ENCODE peak calls at places on chromosomes 5 and 9, in eight cellular contexts. E is HFF-Myc, O is choroid plexus epithelial cell, Q is psoas muscle, A is AG10803, F is AG09319, V is hepatocyte, H is IMR-90. D is an unnamed sample.

GRCh38 chr9:1100945-1101344 is 50.8 kb downstream of the DMRT2 start:
- DNase-seq in O (peak), H (peak), Q (peak), A (peak), F (no peak), E (peak), V (no peak), D (no peak)

GRCh38 chr9:89428901-89429890 is 68.7 kb downstream of the SEMA4D start:
- DNase-seq in A (no peak), V (no peak), Q (peak), O (no peak), F (no peak), E (no peak), H (no peak), D (no peak)

GRCh38 chr9:463455-464125 is 248.9 kb downstream of the DOCK8 start:
- DNase-seq in Q (no peak), V (no peak), A (no peak), O (no peak), E (no peak), H (no peak), F (no peak), D (no peak)

GRCh38 chr9:91935805-91936204 is 14.2 kb downstream of the ROR2 start:
- DNase-seq in O (no peak), H (no peak), E (no peak), V (no peak), Q (no peak), F (no peak), A (no peak), D (no peak)

GRCh38 chr9:109264865-109265532 is 55.9 kb downstream of the EPB41L4B start:
- DNase-seq in E (no peak), O (no peak), Q (no peak), F (no peak), A (peak), V (no peak), H (no peak), D (no peak)

GRCh38 chr9:84266087-84266561 is 74.4 kb downstream of the SLC28A3 start:
- DNase-seq in O (no peak), F (no peak), A (no peak), E (no peak), V (peak), H (no peak), Q (no peak), D (no peak)

GRCh38 chr5:169265888-169266287 is 35.1 kb downstream of the SLIT3 start:
- DNase-seq in O (peak), H (peak), V (no peak), A (no peak), E (no peak), Q (no peak), F (no peak), D (no peak)

GRCh38 chr5:139845846-139846681 is 50.5 kb downstream of the PSD2 start:
- DNase-seq in F (no peak), Q (no peak), H (no peak), V (peak), O (no peak), E (no peak), A (no peak), D (no peak)

GRCh38 chr5:40799248-40799647 is 1.1 kb upstream of the PRKAA1 start:
- DNase-seq in V (no peak), A (peak), Q (no peak), F (no peak), E (no peak), H (peak), O (peak), D (no peak)

GRCh38 chr5:43772601-43773031 is 169.6 kb downstream of the NNT start:
- DNase-seq in H (peak), A (peak), Q (no peak), E (no peak), V (no peak), O (peak), F (peak), D (no peak)

GRCh38 chr9:108722396-108722795 is 133.4 kb downstream of the ACTL7B start:
- DNase-seq in E (no peak), A (peak), V (no peak), O (no peak), F (no peak), Q (peak), H (no peak), D (no peak)

GRCh38 chr9:89745601-89746376 is 141.0 kb downstream of the GADD45G start:
- DNase-seq in O (no peak), A (no peak), Q (no peak), E (no peak), V (no peak), F (no peak), H (no peak), D (no peak)

GRCh38 chr9:91395553-91396470 is 27.8 kb downstream of the NFIL3 start:
- DNase-seq in F (no peak), Q (no peak), H (peak), E (peak), O (peak), V (no peak), A (peak), D (no peak)

DNA sequence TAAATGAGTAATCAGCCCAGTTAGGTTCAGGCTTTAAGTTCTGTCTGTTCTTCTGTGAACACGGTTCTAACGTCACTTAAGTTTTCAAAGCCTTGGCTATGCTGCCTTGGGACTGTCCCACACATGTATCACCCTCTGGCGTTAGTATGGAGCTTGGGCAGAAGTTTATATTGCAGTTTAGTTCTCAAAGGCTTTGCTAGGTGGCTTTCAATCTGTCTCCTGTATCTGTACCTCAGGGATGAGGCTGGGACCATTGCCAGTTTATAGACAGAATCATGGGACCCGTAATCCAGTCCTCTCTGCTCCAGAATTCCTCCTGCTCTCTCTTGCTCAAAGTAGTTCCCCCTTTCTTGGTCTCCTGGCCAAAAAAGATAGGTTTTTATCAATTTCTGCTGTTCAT is 12.1 kb downstream of the C9orf40 start:
- DNase-seq in V (peak), H (peak), Q (no peak), F (no peak), E (no peak), A (no peak), O (no peak), D (no peak)
- TF ChIP-seq CTCF in V (peak), H (no peak), Q (no peak), F (no peak), E (no peak), A (no peak), O (no peak), D (no peak)

GRCh38 chr5:78562001-78562400 is 86.6 kb downstream of the LHFPL2 start:
- DNase-seq in E (no peak), O (no peak), V (no peak), F (no peak), H (no peak), Q (no peak), A (no peak), D (no peak)

GRCh38 chr5:78562719-78563330 is 85.7 kb downstream of the LHFPL2 start:
- DNase-seq in Q (no peak), V (no peak), A (no peak), F (no peak), E (no peak), O (no peak), H (no peak), D (no peak)

GRCh38 chr5:78560456-78560855 is 88.1 kb downstream of the LHFPL2 start:
- DNase-seq in F (no peak), Q (no peak), V (no peak), O (no peak), E (no peak), A (no peak), H (no peak), D (no peak)

GRCh38 chr5:78560000-78560399 is 88.6 kb downstream of the LHFPL2 start:
- DNase-seq in A (no peak), F (no peak), H (no peak), V (no peak), Q (no peak), E (no peak), O (no peak), D (no peak)

GRCh38 chr5:78561261-78561660 is 87.3 kb downstream of the LHFPL2 start:
- DNase-seq in E (no peak), V (no peak), O (no peak), F (no peak), H (no peak), Q (no peak), A (no peak), D (no peak)
- TF ChIP-seq CTCF in E (no peak), V (no peak), O (no peak), F (no peak), H (no peak), Q (no peak), A (no peak), D (no peak)

GRCh38 chr9:16386579-16387077 is 483.8 kb downstream of the BNC2 start:
- DNase-seq in F (no peak), A (no peak), O (no peak), V (no peak), H (no peak), Q (no peak), E (no peak), D (no peak)
- TF ChIP-seq CTCF in F (no peak), A (no peak), O (peak), V (no peak), H (no peak), Q (no peak), E (no peak), D (no peak)

GRCh38 chr9:132768932-132769894 is 98.9 kb downstream of the GTF3C4 start:
- DNase-seq in E (peak), A (peak), O (peak), Q (no peak), H (peak), F (no peak), V (peak), D (no peak)
- TF ChIP-seq CTCF in E (peak), A (peak), O (peak), Q (peak), H (peak), F (peak), V (peak), D (peak)

GRCh38 chr9:21141427-21141882 is at the start of gene IFNW1:
- DNase-seq in F (no peak), A (no peak), Q (no peak), H (no peak), O (no peak), E (peak), V (no peak), D (no peak)
- TF ChIP-seq CTCF in F (peak), A (peak), Q (no peak), H (no peak), O (peak), E (peak), V (no peak), D (no peak)

GRCh38 chr9:133396952-133397351 is 20.8 kb downstream of the STKLD1 start:
- DNase-seq in Q (no peak), H (no peak), F (no peak), E (no peak), V (no peak), A (no peak), O (peak), D (peak)
- TF ChIP-seq CTCF in Q (no peak), H (peak), F (peak), E (peak), V (peak), A (peak), O (peak), D (peak)

GRCh38 chr9:22452415-22453010 is 5.9 kb downstream of the DMRTA1 start:
- DNase-seq in F (no peak), H (peak), V (peak), Q (no peak), O (peak), E (no peak), A (peak), D (no peak)
- TF ChIP-seq CTCF in F (peak), H (peak), V (peak), Q (peak), O (peak), E (peak), A (peak), D (peak)

D was measured in D721Med.